ENCODE peak calls at places on chromosomes 2 and 18, in four cellular contexts. One of them, this sample, is unnamed.
A peak's percentile ranks its signal among the peaks of the same experiment; 100 is the strongest.

GRCh38 chr2:98819350-98819749 is 88.4 kb upstream of the MGAT4A start:
- DNase-seq in left ventricle myocardium superior: no peak
- DNase-seq in aorta: no peak
- DNase-seq in HT1080: no peak
- DNase-seq in this sample: no peak

GRCh38 chr2:3585239-3586109 is 9.4 kb upstream of the COLEC11 start:
- DNase-seq in left ventricle myocardium superior: peak; percentile 78
- DNase-seq in HT1080: no peak
- DNase-seq in aorta: peak; percentile 59
- DNase-seq in this sample: peak; percentile 86

GRCh38 chr2:54983345-54984235 is 66.7 kb downstream of the RTN4 start:
- DNase-seq in HT1080: peak; percentile 72
- DNase-seq in left ventricle myocardium superior: no peak
- DNase-seq in aorta: no peak
- DNase-seq in this sample: no peak

GRCh38 chr2:8344725-8345124 is 337.1 kb upstream of the ID2 start:
- DNase-seq in aorta: no peak
- DNase-seq in HT1080: no peak
- DNase-seq in left ventricle myocardium superior: no peak
- DNase-seq in this sample: no peak

GRCh38 chr18:364221-364620 is 96.4 kb upstream of the THOC1 start:
- DNase-seq in HT1080: no peak
- DNase-seq in aorta: no peak
- DNase-seq in left ventricle myocardium superior: no peak
- DNase-seq in this sample: no peak

GRCh38 chr18:32530947-32531651 is 60.4 kb upstream of the GAREM1 start:
- DNase-seq in aorta: no peak
- DNase-seq in HT1080: peak; percentile 74
- DNase-seq in left ventricle myocardium superior: no peak
- DNase-seq in this sample: no peak

GRCh38 chr2:216858312-216858711 is 1.6 kb downstream of the TNP1 start:
- DNase-seq in left ventricle myocardium superior: no peak
- DNase-seq in aorta: no peak
- DNase-seq in HT1080: peak; percentile 56
- DNase-seq in this sample: no peak

GRCh38 chr18:42030586-42031182 is 75.7 kb downstream of the PIK3C3 start:
- DNase-seq in HT1080: peak; percentile 8
- DNase-seq in left ventricle myocardium superior: no peak
- DNase-seq in aorta: no peak
- DNase-seq in this sample: no peak

GRCh38 chr2:212032032-212032431 is 506.6 kb downstream of the ERBB4 start:
- DNase-seq in HT1080: peak; percentile 73
- DNase-seq in left ventricle myocardium superior: no peak
- DNase-seq in aorta: no peak
- DNase-seq in this sample: no peak

GRCh38 chr2:118292991-118293390 is 204.7 kb downstream of the INSIG2 start:
- DNase-seq in left ventricle myocardium superior: no peak
- DNase-seq in HT1080: no peak
- DNase-seq in aorta: no peak
- DNase-seq in this sample: no peak

GRCh38 chr2:106011993-106012392 is 182.1 kb downstream of the UXS1 start:
- DNase-seq in left ventricle myocardium superior: no peak
- DNase-seq in aorta: no peak
- DNase-seq in HT1080: no peak
- DNase-seq in this sample: no peak

GRCh38 chr2:210502997-210503621 is 26.6 kb upstream of the LANCL1 start:
- DNase-seq in left ventricle myocardium superior: no peak
- DNase-seq in HT1080: peak; percentile 6
- DNase-seq in aorta: peak; percentile 54
- DNase-seq in this sample: no peak

GRCh38 chr18:48721308-48721707 is 182.5 kb downstream of the CTIF start:
- DNase-seq in HT1080: no peak
- DNase-seq in left ventricle myocardium superior: no peak
- DNase-seq in aorta: peak; percentile 44
- DNase-seq in this sample: no peak